ENCODE peak calls at places on chromosome 12, in nine cellular contexts. Q is WTC11, K is stromal cell of bone marrow, N is left lung, H is germinal center, Y is OCI-LY7, M is activated gamma-delta T cell treated with Interleukin-2 at 50 U/mL for 16 hours, W is tibial artery, V is gastrocnemius medialis. D is an unnamed sample.
A peak's percentile ranks its signal among the peaks of the same experiment; 100 is the strongest.

GRCh38 chr12:105329926-105330282 is 587 bp upstream of the C12orf75 start:
- DNase-seq in K (no peak), M (no peak), H (no peak), V (no peak), N (no peak), W (no peak), Y (no peak), Q (no peak), D (no peak)

GRCh38 chr12:26748412-26748740 is 84.6 kb downstream of the ITPR2 start:
- DNase-seq in Y (no peak), Q (no peak), W (no peak), N (no peak), M (no peak), V (no peak), K (no peak), H (no peak), D (no peak)

GRCh38 chr12:93571854-93572711 is at the start of gene SOCS2:
- DNase-seq in W (peak; percentile 70), M (no peak), V (no peak), Y (no peak), N (peak; percentile 40), K (no peak), H (no peak), Q (peak; percentile 66), D (peak; percentile 55)

GRCh38 chr12:29725587-29726320 is 58.0 kb downstream of the TMTC1 start:
- DNase-seq in N (no peak), Q (no peak), V (peak; percentile 78), Y (no peak), M (no peak), W (peak; percentile 88), K (no peak), H (no peak), D (no peak)

GRCh38 chr12:92933606-92934005 is 4.5 kb upstream of the EEA1 start:
- DNase-seq in W (no peak), V (no peak), M (no peak), H (no peak), N (no peak), K (no peak), Q (peak; percentile 17), Y (no peak), D (no peak)

GRCh38 chr12:46383654-46384450 is 11.3 kb upstream of the SLC38A2 start:
- DNase-seq in Y (peak; percentile 37), K (peak; percentile 89), N (peak; percentile 94), V (peak; percentile 89), H (peak; percentile 11), M (peak; percentile 58), W (peak; percentile 97), Q (no peak), D (peak; percentile 94)

GRCh38 chr12:70754330-70754741 is 117.1 kb upstream of the PTPRB start:
- DNase-seq in N (no peak), K (no peak), M (no peak), Y (no peak), H (no peak), V (no peak), W (no peak), Q (no peak), D (no peak)

GRCh38 chr12:100489326-100489725 is 15.7 kb downstream of the NR1H4 start:
- DNase-seq in Y (no peak), Q (no peak), M (no peak), K (no peak), H (no peak), N (no peak), W (no peak), V (no peak), D (no peak)

GRCh38 chr12:75657866-75658265 is 146.5 kb upstream of the KRR1 start:
- DNase-seq in Q (no peak), V (no peak), K (no peak), W (no peak), Y (no peak), H (no peak), M (no peak), N (no peak), D (no peak)

GRCh38 chr12:38588618-38589309 is 272.2 kb downstream of the ALG10B start:
- DNase-seq in W (no peak), H (no peak), Y (no peak), K (no peak), Q (no peak), N (no peak), M (no peak), V (no peak), D (no peak)

GRCh38 chr12:102376781-102377180 is 103.6 kb downstream of the IGF1 start:
- DNase-seq in H (no peak), M (no peak), K (no peak), Y (no peak), Q (no peak), V (no peak), N (no peak), W (no peak), D (no peak)

GRCh38 chr12:56122637-56123036 is 4.6 kb downstream of the ZC3H10 start:
- DNase-seq in W (no peak), Q (no peak), N (no peak), M (no peak), Y (no peak), V (no peak), K (no peak), H (no peak), D (no peak)

GRCh38 chr12:91109148-91109564 is 2.1 kb downstream of the LUM start:
- DNase-seq in W (peak; percentile 83), N (peak; percentile 61), V (peak; percentile 11), H (peak; percentile 10), M (no peak), Q (peak; percentile 82), Y (peak; percentile 54), K (peak; percentile 48), D (peak; percentile 71)

GRCh38 chr12:6326316-6326959 is 15.4 kb downstream of the TNFRSF1A start:
- DNase-seq in Y (peak; percentile 51), K (no peak), M (no peak), V (no peak), N (no peak), W (no peak), Q (peak; percentile 73), H (no peak), D (no peak)

GRCh38 chr12:124172646-124173045 is 122.2 kb upstream of the RFLNA start:
- DNase-seq in M (no peak), H (no peak), Y (no peak), V (no peak), N (no peak), K (no peak), W (no peak), Q (no peak), D (no peak)

GRCh38 chr12:93025145-93026103 is 96.3 kb upstream of the EEA1 start:
- DNase-seq in V (no peak), H (peak; percentile 33), N (no peak), Y (peak; percentile 40), K (peak; percentile 50), M (no peak), Q (no peak), W (no peak), D (no peak)

GRCh38 chr12:109056891-109057290 is 4.5 kb downstream of the USP30 start:
- DNase-seq in V (no peak), Q (no peak), Y (no peak), K (no peak), W (no peak), M (no peak), N (no peak), H (no peak), D (no peak)

GRCh38 chr12:88108021-88108420 is 33.9 kb downstream of the CEP290 start:
- DNase-seq in K (no peak), Q (no peak), V (no peak), W (no peak), N (no peak), Y (no peak), H (no peak), M (no peak), D (no peak)

GRCh38 chr12:104057771-104058197 is 6.5 kb upstream of the HCFC2 start:
- DNase-seq in M (no peak), Q (no peak), W (no peak), K (no peak), V (no peak), Y (peak; percentile 37), N (no peak), H (peak; percentile 32), D (no peak)

D was measured in lower lobe of right lung.